ENCODE peak calls at places on chromosomes 2 and 18, in four cellular contexts. R is K562, O is HCT116, V is H1. L is an unnamed sample.

GRCh38 chr2:121689356-121689755 is 40.1 kb upstream of the CLASP1 start:
- DNase-seq in O (no peak), R (peak; percentile 38), V (no peak), L (no peak)

GRCh38 chr2:46002507-46002883 is 294.7 kb upstream of the EPAS1 start:
- DNase-seq in O (no peak), V (no peak), R (no peak), L (no peak)

GRCh38 chr18:48741866-48742265 is 203.0 kb downstream of the CTIF start:
- DNase-seq in V (no peak), R (no peak), O (no peak), L (no peak)

GRCh38 chr2:38515155-38516074 is 87.3 kb downstream of the HNRNPLL start:
- DNase-seq in V (no peak), R (peak; percentile 79), O (no peak), L (no peak)

GRCh38 chr18:60452424-60452823 is 79.8 kb upstream of the MC4R start:
- DNase-seq in V (no peak), R (no peak), O (no peak), L (no peak)

GRCh38 chr2:7269993-7270392 is 352.8 kb downstream of the RNF144A start:
- DNase-seq in O (no peak), R (no peak), V (no peak), L (no peak)

GRCh38 chr18:78733762-78734613 is 245.6 kb upstream of the SALL3 start:
- DNase-seq in R (no peak), V (no peak), O (no peak), L (no peak)

GRCh38 chr2:9594361-9595063 is 36.3 kb downstream of the YWHAQ start:
- DNase-seq in V (no peak), R (peak; percentile 38), O (peak; percentile 59), L (no peak)

GRCh38 chr18:21599585-21600525 is 649 bp downstream of the ESCO1 start:
- DNase-seq in O (no peak), V (no peak), R (peak; percentile 66), L (no peak)

GRCh38 chr2:39447266-39448168 is 10.4 kb upstream of the MAP4K3 start:
- DNase-seq in R (no peak), O (no peak), V (no peak), L (no peak)

GRCh38 chr2:127225186-127225960 is 5.3 kb upstream of the CYP27C1 start:
- DNase-seq in V (no peak), R (no peak), O (no peak), L (no peak)

GRCh38 chr2:12284037-12284436 is 432.7 kb upstream of the TRIB2 start:
- DNase-seq in O (no peak), V (no peak), R (no peak), L (no peak)

GRCh38 chr18:9787716-9788115 is 79.6 kb downstream of the RAB31 start:
- DNase-seq in V (no peak), R (no peak), O (no peak), L (no peak)

GRCh38 chr18:48959921-48960920 is 9.5 kb upstream of the SMAD7 start:
- DNase-seq in R (no peak), O (no peak), V (peak; percentile 95), L (no peak)

GRCh38 chr2:168300460-168300859 is 53.1 kb upstream of the STK39 start:
- DNase-seq in O (no peak), R (no peak), V (no peak), L (no peak)

GRCh38 chr2:201383156-201383555 is 26.0 kb upstream of the FLACC1 start:
- DNase-seq in O (no peak), R (peak; percentile 21), V (no peak), L (no peak)

GRCh38 chr2:45102141-45102540 is 92.9 kb upstream of the SIX2 start:
- DNase-seq in V (no peak), R (no peak), O (no peak), L (no peak)

GRCh38 chr2:163465440-163465839 is 270.4 kb downstream of the FIGN start:
- DNase-seq in R (no peak), V (no peak), O (no peak), L (no peak)

GRCh38 chr18:66795011-66795410 is 191.1 kb upstream of the CDH19 start:
- DNase-seq in V (no peak), O (no peak), R (no peak), L (no peak)

GRCh38 chr2:99688699-99689098 is 198.9 kb upstream of the REV1 start:
- DNase-seq in V (no peak), O (no peak), R (no peak), L (no peak)

GRCh38 chr2:99692785-99693184 is 203.0 kb upstream of the REV1 start:
- DNase-seq in V (no peak), O (no peak), R (no peak), L (no peak)

GRCh38 chr2:99689135-99689742 is 199.4 kb upstream of the REV1 start:
- DNase-seq in O (no peak), R (no peak), V (no peak), L (no peak)

GRCh38 chr2:99694331-99694730 is 204.5 kb upstream of the REV1 start:
- DNase-seq in R (no peak), O (no peak), V (no peak), L (no peak)

DNA sequence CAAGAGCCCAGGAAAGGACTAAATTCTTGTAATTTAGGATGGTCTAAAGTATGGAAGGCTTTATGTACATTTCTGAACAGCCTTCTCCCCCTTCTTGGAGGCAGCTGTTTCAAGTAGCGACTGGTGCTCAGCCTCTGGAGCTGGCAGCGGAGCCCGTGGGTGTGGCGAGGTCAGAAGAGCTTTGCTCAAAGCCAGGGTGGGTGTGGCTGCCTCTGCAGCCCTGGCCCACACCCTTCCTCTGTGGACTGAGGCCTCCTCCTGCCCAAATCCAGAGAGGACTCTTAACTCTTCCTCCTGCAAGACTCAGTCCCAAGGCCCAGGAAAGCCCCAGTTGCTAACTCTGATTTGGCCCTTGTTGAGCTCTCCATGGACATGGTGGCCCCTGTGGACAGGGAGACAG is 202.1 kb upstream of the REV1 start:
- DNase-seq in V (no peak), R (no peak), O (no peak), L (no peak)
- TF ChIP-seq EGR1 in V (no peak), R (no peak), O (no peak), L (no peak)

GRCh38 chr2:176490061-176490861 is 221.0 kb downstream of the MTX2 start:
- DNase-seq in V (peak; percentile 43), R (peak; percentile 40), O (no peak), L (no peak)
- TF ChIP-seq EGR1 in V (no peak), R (no peak), O (no peak), L (no peak)

GRCh38 chr2:120559401-120559800 is 176.3 kb upstream of the GLI2 start:
- DNase-seq in V (no peak), O (no peak), R (no peak), L (no peak)
- TF ChIP-seq EGR1 in V (no peak), O (no peak), R (no peak), L (no peak)

GRCh38 chr2:99079226-99079625 is 62.3 kb upstream of the C2orf15 start:
- DNase-seq in O (no peak), V (no peak), R (no peak), L (no peak)

GRCh38 chr2:99086385-99086784 is 55.1 kb upstream of the C2orf15 start:
- DNase-seq in V (no peak), O (no peak), R (no peak), L (no peak)

GRCh38 chr2:99084256-99084655 is 57.3 kb upstream of the C2orf15 start:
- DNase-seq in R (no peak), O (no peak), V (no peak), L (no peak)

GRCh38 chr2:99085400-99085799 is 56.1 kb upstream of the C2orf15 start:
- DNase-seq in R (no peak), O (no peak), V (no peak), L (no peak)

GRCh38 chr2:99081886-99082285 is 59.6 kb upstream of the C2orf15 start:
- DNase-seq in V (no peak), R (no peak), O (no peak), L (no peak)
- TF ChIP-seq EGR1 in V (no peak), R (no peak), O (no peak), L (no peak)

GRCh38 chr2:102137138-102137537 is 5.4 kb upstream of the IL1R1 start:
- DNase-seq in V (no peak), R (no peak), O (no peak), L (no peak)
- TF ChIP-seq EGR1 in V (no peak), R (no peak), O (no peak), L (no peak)

GRCh38 chr2:113214141-113214540 is 40.4 kb downstream of the PSD4 start:
- DNase-seq in V (no peak), R (no peak), O (no peak), L (no peak)

GRCh38 chr2:113209869-113210305 is 36.1 kb downstream of the PSD4 start:
- DNase-seq in O (no peak), R (no peak), V (no peak), L (no peak)

GRCh38 chr2:113213061-113213930 is 39.5 kb downstream of the PSD4 start:
- DNase-seq in O (no peak), V (no peak), R (no peak), L (no peak)

GRCh38 chr2:113211226-113212105 is 37.7 kb downstream of the PSD4 start:
- DNase-seq in R (no peak), O (peak; percentile 23), V (no peak), L (no peak)

DNA sequence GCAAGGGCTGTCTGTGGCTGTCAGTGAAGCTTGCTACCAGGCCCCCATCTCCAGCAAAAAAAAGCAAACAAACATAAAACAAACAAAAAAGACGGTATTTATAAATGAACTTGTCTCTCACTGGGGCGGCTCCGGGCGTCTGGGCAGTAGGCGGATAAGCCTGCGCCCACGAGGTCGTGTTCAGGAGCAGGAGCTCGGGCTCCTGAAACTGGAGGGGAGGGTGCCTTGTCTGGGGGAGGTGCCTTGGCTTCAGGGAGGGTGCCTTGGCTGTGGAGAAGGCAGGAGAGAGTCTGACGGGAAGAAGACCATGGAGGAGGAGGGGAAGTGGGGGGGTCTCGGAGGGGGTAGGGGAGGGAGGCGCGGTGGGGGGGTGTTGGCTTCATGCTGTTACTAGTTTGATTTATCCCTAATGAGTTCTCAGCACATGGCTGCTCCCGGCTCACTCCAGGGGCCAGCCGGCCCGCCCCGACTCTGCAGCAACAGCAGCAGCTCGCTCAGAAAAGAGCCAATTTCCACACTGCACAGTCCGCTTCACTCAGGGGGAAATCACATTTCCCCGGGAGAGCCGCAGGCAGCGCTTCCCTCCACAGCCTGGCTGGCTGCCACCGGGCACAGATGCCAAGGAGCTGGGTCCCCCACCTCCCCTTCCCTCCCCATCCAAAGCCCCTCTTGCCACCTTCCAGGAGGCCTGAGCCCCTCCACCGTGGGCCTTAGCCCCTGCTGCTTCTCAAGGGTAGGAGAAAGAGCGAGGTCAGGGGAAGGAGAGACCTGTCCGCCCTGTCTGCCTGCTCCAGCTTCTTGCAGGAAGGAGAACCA is 38.7 kb downstream of the PSD4 start:
- DNase-seq in V (no peak), R (no peak), O (no peak), L (no peak)
- TF ChIP-seq EGR1 in V (no peak), R (no peak), O (no peak), L (no peak)